ENCODE peak calls at places on chromosomes 6 and 20, in four cellular contexts. B is K562, J is GM12878, W is HepG2. N is an unnamed sample.

GRCh38 chr6:77368660-77369313 is 94.5 kb downstream of the HTR1B start:
- DNase-seq in B (no peak), J (no peak), W (no peak), N (peak)

GRCh38 chr6:145247677-145248419 is 487.5 kb downstream of the EPM2A start:
- DNase-seq in B (no peak), J (no peak), W (no peak), N (no peak)

GRCh38 chr20:47529840-47530239 is 28.2 kb downstream of the NCOA3 start:
- DNase-seq in B (no peak), J (no peak), W (no peak), N (no peak)

GRCh38 chr6:11386323-11386722 is 151.2 kb upstream of the TMEM170B start:
- DNase-seq in B (no peak), J (peak), W (no peak), N (no peak)

GRCh38 chr6:161434331-161434730 is 160.5 kb upstream of the AGPAT4 start:
- DNase-seq in B (no peak), J (no peak), W (no peak), N (no peak)

GRCh38 chr6:83708546-83708969 is 343 bp downstream of the SNAP91 start:
- DNase-seq in B (no peak), J (no peak), W (no peak), N (peak)

GRCh38 chr6:21033575-21034026 is 499.3 kb downstream of the CDKAL1 start:
- DNase-seq in B (no peak), J (no peak), W (no peak), N (no peak)

GRCh38 chr20:15248618-15249395 is 911.4 kb upstream of the FLRT3 start:
- DNase-seq in B (no peak), J (no peak), W (no peak), N (no peak)

GRCh38 chr20:53848304-53848703 is 222.1 kb downstream of the BCAS1 start:
- DNase-seq in B (no peak), J (no peak), W (no peak), N (no peak)

GRCh38 chr6:42628604-42629003 is 64.8 kb downstream of the UBR2 start:
- DNase-seq in B (no peak), J (no peak), W (no peak), N (no peak)

GRCh38 chr6:104689551-104690205 is 170.0 kb downstream of the HACE1 start:
- DNase-seq in B (no peak), J (no peak), W (no peak), N (no peak)

GRCh38 chr20:1833216-1833615 is 62.0 kb upstream of the SIRPA start:
- DNase-seq in B (no peak), J (no peak), W (no peak), N (no peak)

GRCh38 chr6:168540713-168541291 is 99.8 kb downstream of the SMOC2 start:
- DNase-seq in B (no peak), J (no peak), W (no peak), N (peak)

GRCh38 chr6:170471458-170471857 is 81.6 kb downstream of the PSMB1 start:
- DNase-seq in B (no peak), J (no peak), W (no peak), N (no peak)

GRCh38 chr6:53300656-53301551 is 47.8 kb downstream of the ELOVL5 start:
- DNase-seq in B (no peak), J (no peak), W (peak), N (no peak)

GRCh38 chr6:47749726-47750125 is 32.1 kb upstream of the OPN5 start:
- DNase-seq in B (no peak), J (no peak), W (no peak), N (no peak)

DNA sequence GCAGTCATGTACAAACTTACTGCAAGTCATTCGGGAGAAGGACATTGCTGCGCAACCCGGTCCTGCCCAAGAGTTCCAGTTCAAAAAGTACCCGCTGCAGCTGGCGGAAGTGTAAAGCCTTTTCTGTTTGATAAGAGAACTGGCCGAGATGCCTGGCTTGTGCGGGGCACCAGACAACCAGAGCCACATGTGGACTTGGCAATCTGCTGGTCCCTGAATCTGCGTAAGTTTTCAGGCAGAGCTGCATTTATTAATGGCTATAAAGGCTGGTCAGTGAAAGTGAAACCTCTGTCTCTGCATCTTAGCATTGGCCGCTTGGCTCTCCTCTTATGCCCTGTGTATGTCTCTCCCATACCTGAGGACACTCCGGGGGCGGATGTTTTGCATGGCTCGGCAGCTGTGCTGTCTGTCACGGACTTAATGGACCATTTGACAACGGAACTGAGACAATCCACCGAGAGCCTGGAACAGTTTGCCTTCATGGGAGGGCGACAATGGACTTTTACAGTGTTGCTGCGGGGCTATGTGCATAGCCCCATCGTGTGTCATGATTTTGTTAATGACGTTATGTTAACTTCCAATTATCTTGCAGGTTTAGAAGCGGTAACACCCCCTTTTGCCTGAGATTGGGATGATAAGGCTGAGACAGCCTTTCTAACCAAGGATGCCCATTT is 19.8 kb upstream of the RGS17 start:
- DNase-seq in B (no peak), J (no peak), W (peak), N (no peak)
- TF ChIP-seq CREM in B (no peak), J (no peak), W (no peak), N (no peak)

GRCh38 chr6:68746376-68746775 is 111.3 kb downstream of the ADGRB3 start:
- DNase-seq in B (no peak), J (no peak), W (no peak), N (no peak)
- TF ChIP-seq ATF3 in B (no peak), J (no peak), W (no peak), N (no peak)

DNA sequence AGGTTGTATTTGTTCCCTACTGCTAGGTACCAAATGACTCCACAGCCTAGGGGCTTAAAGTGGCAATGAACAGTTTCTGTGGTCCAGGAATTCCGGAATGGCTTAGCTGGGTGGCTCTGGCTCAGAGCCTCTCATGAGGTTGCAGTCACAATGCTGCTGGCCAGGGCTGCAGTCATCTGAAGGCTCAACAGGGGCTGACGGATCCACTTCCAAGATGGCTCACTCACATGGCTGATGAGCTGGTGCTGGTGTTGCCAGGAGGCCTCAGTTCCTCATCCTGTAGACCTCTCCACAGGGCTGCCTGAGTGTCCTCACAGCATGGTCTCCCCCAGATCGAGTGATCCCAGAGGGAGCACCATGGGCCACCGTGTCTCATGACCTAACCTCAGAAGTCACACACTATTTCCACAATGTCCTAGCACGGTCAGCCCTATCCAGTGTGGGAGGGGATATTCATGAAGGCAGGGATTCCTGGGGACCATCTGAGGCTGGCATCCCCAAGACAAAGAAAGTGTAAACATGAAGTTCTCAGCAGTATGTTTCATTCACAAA is 19.0 kb upstream of the BPI start:
- DNase-seq in B (no peak), J (no peak), W (no peak), N (no peak)
- TF ChIP-seq CREM in B (no peak), J (no peak), W (no peak), N (no peak)

DNA sequence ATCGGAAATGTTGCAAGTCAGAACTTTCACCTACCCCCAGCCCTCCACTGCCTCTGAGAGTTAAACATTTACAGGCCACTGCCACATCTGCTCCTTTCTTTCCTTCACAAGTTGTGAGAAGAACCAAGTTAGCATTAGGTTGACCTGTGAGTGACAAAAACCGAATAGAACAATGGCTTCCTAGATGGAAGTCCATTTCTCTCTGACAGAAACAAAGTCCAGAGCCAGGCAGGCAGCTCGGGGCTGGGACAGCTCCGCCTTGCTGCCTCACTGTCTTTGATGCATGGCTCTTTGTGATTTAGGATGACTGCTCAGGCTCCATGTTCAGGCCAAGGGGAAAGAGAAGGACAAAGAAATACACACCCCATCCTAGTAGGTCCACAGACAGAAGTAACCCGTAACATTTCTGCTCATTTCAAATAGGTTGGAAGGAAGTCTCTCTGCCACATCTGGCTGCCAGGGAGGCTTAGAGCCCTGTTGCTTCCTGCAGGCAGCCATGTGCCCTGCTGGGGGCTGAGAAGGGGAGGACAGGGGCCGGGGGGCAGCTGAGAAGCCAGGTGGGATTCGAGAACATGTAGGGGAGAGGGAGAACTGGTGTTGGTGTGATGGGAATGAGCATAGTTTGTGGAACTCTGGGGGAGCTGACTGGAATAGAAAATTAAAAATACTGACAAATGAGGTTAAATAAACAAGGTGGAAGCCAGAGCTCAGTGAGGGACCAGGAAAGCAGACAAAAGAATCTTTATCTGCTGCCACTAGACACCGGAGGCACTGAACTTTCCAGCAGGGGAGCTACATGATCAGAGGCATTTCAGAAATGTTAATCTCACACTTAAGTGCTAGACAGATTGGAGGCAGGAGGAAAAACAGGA is 19.5 kb upstream of the IER3 start:
- DNase-seq in B (no peak), J (peak), W (peak), N (peak)
- TF ChIP-seq ATF3 in B (no peak), J (no peak), W (peak), N (no peak)

GRCh38 chr20:10297684-10298240 is 79.1 kb downstream of the SNAP25 start:
- DNase-seq in B (no peak), J (no peak), W (no peak), N (no peak)
- TF ChIP-seq CREM in B (no peak), J (no peak), W (no peak), N (no peak)

DNA sequence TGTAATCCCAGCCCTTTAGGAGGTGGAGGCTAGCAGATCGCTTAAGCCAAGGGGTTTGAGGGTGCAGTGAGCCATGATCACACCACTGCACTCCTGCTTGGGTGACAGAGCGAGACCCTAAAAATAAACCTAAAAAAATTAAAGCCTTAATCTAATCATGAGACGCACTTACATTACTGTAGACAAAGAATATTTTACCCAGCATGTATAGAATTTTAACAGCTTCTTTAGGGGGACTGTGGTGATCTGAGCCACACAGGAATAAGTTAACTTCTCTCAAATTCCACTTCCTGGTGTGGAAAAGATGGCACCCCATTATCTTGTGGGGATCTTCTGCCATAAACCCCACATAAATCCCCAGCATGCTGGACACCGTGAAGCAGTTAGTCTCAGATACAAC is 2.3 kb upstream of the OOEP start:
- DNase-seq in B (no peak), J (no peak), W (no peak), N (no peak)
- TF ChIP-seq ATF3 in B (no peak), J (no peak), W (no peak), N (no peak)

GRCh38 chr20:20188647-20189046 is 136.3 kb downstream of the CFAP61 start:
- DNase-seq in B (no peak), J (no peak), W (no peak), N (no peak)
- TF ChIP-seq CREM in B (no peak), J (no peak), W (no peak), N (no peak)

N was measured in WTC11.